ENCODE peak calls at places on chromosomes 12 and 14, in seven cellular contexts. One of them, this sample, is unnamed.

GRCh38 chr12:109963743-109964429 is 32.3 kb downstream of the GIT2 start:
- DNase-seq in K562: no peak
- DNase-seq in HepG2: no peak
- DNase-seq in GM12878: no peak
- DNase-seq in SK-N-SH: no peak
- DNase-seq in H1: no peak
- DNase-seq in GM12892: no peak
- DNase-seq in this sample: no peak

GRCh38 chr12:90331821-90332220 is 623.2 kb downstream of the CCER1 start:
- DNase-seq in SK-N-SH: no peak
- DNase-seq in HepG2: no peak
- DNase-seq in GM12878: no peak
- DNase-seq in GM12892: no peak
- DNase-seq in K562: no peak
- DNase-seq in H1: no peak
- DNase-seq in this sample: no peak

GRCh38 chr12:49868952-49869815 is 26.3 kb upstream of the BCDIN3D start:
- DNase-seq in K562: peak
- DNase-seq in SK-N-SH: peak
- DNase-seq in GM12892: no peak
- DNase-seq in GM12878: no peak
- DNase-seq in HepG2: peak
- DNase-seq in H1: no peak
- DNase-seq in this sample: no peak

GRCh38 chr14:100027771-100028490 is 37.3 kb upstream of the EVL start:
- DNase-seq in H1: no peak
- DNase-seq in HepG2: no peak
- DNase-seq in GM12892: no peak
- DNase-seq in SK-N-SH: no peak
- DNase-seq in GM12878: no peak
- DNase-seq in K562: no peak
- DNase-seq in this sample: no peak

GRCh38 chr12:59677857-59678256 is 82.0 kb downstream of the SLC16A7 start:
- DNase-seq in SK-N-SH: no peak
- DNase-seq in K562: no peak
- DNase-seq in HepG2: no peak
- DNase-seq in GM12878: no peak
- DNase-seq in GM12892: no peak
- DNase-seq in H1: no peak
- DNase-seq in this sample: no peak

GRCh38 chr14:23727566-23728335 is 91.6 kb downstream of the DHRS2 start:
- DNase-seq in K562: peak
- DNase-seq in GM12892: no peak
- DNase-seq in HepG2: peak
- DNase-seq in H1: no peak
- DNase-seq in SK-N-SH: peak
- DNase-seq in GM12878: no peak
- DNase-seq in this sample: peak

GRCh38 chr12:67766370-67766769 is 117.8 kb downstream of the DYRK2 start:
- DNase-seq in H1: no peak
- DNase-seq in SK-N-SH: no peak
- DNase-seq in GM12878: no peak
- DNase-seq in HepG2: no peak
- DNase-seq in GM12892: no peak
- DNase-seq in K562: no peak
- DNase-seq in this sample: no peak

GRCh38 chr12:66695130-66695529 is 16.3 kb upstream of the GRIP1 start:
- DNase-seq in SK-N-SH: no peak
- DNase-seq in K562: no peak
- DNase-seq in H1: no peak
- DNase-seq in GM12892: no peak
- DNase-seq in GM12878: no peak
- DNase-seq in HepG2: no peak
- DNase-seq in this sample: no peak

GRCh38 chr14:53840444-53840843 is 116.2 kb downstream of the BMP4 start:
- DNase-seq in H1: no peak
- DNase-seq in HepG2: peak
- DNase-seq in GM12892: no peak
- DNase-seq in GM12878: no peak
- DNase-seq in SK-N-SH: no peak
- DNase-seq in K562: no peak
- DNase-seq in this sample: no peak

GRCh38 chr12:76706099-76706498 is 57.8 kb upstream of the ZDHHC17 start:
- DNase-seq in SK-N-SH: no peak
- DNase-seq in GM12878: no peak
- DNase-seq in K562: no peak
- DNase-seq in H1: no peak
- DNase-seq in GM12892: no peak
- DNase-seq in HepG2: no peak
- DNase-seq in this sample: no peak

GRCh38 chr12:128727999-128728398 is 95.8 kb downstream of the SLC15A4 start:
- DNase-seq in SK-N-SH: no peak
- DNase-seq in GM12892: no peak
- DNase-seq in H1: no peak
- DNase-seq in GM12878: no peak
- DNase-seq in K562: no peak
- DNase-seq in HepG2: peak
- DNase-seq in this sample: no peak

GRCh38 chr12:120199595-120200306 is 1.2 kb downstream of the RPLP0 start:
- DNase-seq in GM12878: no peak
- DNase-seq in SK-N-SH: no peak
- DNase-seq in H1: no peak
- DNase-seq in HepG2: no peak
- DNase-seq in K562: no peak
- DNase-seq in GM12892: no peak
- DNase-seq in this sample: no peak

GRCh38 chr12:122062832-122063690 is 15.5 kb upstream of the MLXIP start:
- DNase-seq in GM12878: no peak
- DNase-seq in GM12892: no peak
- DNase-seq in HepG2: peak
- DNase-seq in H1: no peak
- DNase-seq in K562: peak
- DNase-seq in SK-N-SH: peak
- DNase-seq in this sample: no peak

GRCh38 chr14:99117671-99118045 is 154.3 kb downstream of the BCL11B start:
- DNase-seq in GM12878: no peak
- DNase-seq in HepG2: no peak
- DNase-seq in K562: no peak
- DNase-seq in H1: no peak
- DNase-seq in SK-N-SH: no peak
- DNase-seq in GM12892: no peak
- DNase-seq in this sample: no peak

GRCh38 chr14:75793806-75794205 is 132.8 kb downstream of the TTLL5 start:
- DNase-seq in GM12878: no peak
- DNase-seq in HepG2: no peak
- DNase-seq in GM12892: no peak
- DNase-seq in SK-N-SH: no peak
- DNase-seq in K562: no peak
- DNase-seq in H1: no peak
- DNase-seq in this sample: no peak

GRCh38 chr12:127230843-127231260 is 1036.1 kb upstream of the TMEM132C start:
- DNase-seq in H1: no peak
- DNase-seq in GM12892: no peak
- DNase-seq in GM12878: no peak
- DNase-seq in HepG2: no peak
- DNase-seq in K562: no peak
- DNase-seq in SK-N-SH: no peak
- DNase-seq in this sample: no peak

GRCh38 chr12:51549637-51550036 is 41.4 kb upstream of the SCN8A start:
- DNase-seq in GM12892: no peak
- DNase-seq in HepG2: no peak
- DNase-seq in K562: no peak
- DNase-seq in SK-N-SH: no peak
- DNase-seq in GM12878: no peak
- DNase-seq in H1: no peak
- DNase-seq in this sample: no peak

GRCh38 chr12:91222746-91223145 is 40.1 kb upstream of the DCN start:
- DNase-seq in GM12892: no peak
- DNase-seq in HepG2: no peak
- DNase-seq in SK-N-SH: no peak
- DNase-seq in GM12878: no peak
- DNase-seq in H1: no peak
- DNase-seq in K562: no peak
- DNase-seq in this sample: no peak

GRCh38 chr14:104440297-104440956 is 139.1 kb upstream of the C14orf180 start:
- DNase-seq in H1: no peak
- DNase-seq in HepG2: no peak
- DNase-seq in K562: no peak
- DNase-seq in GM12892: no peak
- DNase-seq in GM12878: no peak
- DNase-seq in SK-N-SH: no peak
- DNase-seq in this sample: no peak

GRCh38 chr12:65501093-65501621 is 222.7 kb downstream of the MSRB3 start:
- DNase-seq in GM12878: no peak
- DNase-seq in SK-N-SH: no peak
- DNase-seq in K562: no peak
- DNase-seq in H1: no peak
- DNase-seq in GM12892: no peak
- DNase-seq in HepG2: no peak
- DNase-seq in this sample: no peak

GRCh38 chr14:83260751-83261150 is 1727.1 kb upstream of the SEL1L start:
- DNase-seq in SK-N-SH: no peak
- DNase-seq in GM12892: no peak
- DNase-seq in K562: no peak
- DNase-seq in HepG2: no peak
- DNase-seq in H1: no peak
- DNase-seq in GM12878: no peak
- DNase-seq in this sample: no peak

GRCh38 chr14:71363961-71364360 is 456.7 kb downstream of the PCNX1 start:
- DNase-seq in HepG2: no peak
- DNase-seq in GM12878: no peak
- DNase-seq in SK-N-SH: no peak
- DNase-seq in H1: no peak
- DNase-seq in K562: no peak
- DNase-seq in GM12892: no peak
- DNase-seq in this sample: no peak

GRCh38 chr14:61368061-61368710 is 46.8 kb downstream of the PRKCH start:
- DNase-seq in SK-N-SH: peak
- DNase-seq in HepG2: no peak
- DNase-seq in K562: no peak
- DNase-seq in GM12892: no peak
- DNase-seq in GM12878: no peak
- DNase-seq in H1: no peak
- DNase-seq in this sample: no peak

DNA sequence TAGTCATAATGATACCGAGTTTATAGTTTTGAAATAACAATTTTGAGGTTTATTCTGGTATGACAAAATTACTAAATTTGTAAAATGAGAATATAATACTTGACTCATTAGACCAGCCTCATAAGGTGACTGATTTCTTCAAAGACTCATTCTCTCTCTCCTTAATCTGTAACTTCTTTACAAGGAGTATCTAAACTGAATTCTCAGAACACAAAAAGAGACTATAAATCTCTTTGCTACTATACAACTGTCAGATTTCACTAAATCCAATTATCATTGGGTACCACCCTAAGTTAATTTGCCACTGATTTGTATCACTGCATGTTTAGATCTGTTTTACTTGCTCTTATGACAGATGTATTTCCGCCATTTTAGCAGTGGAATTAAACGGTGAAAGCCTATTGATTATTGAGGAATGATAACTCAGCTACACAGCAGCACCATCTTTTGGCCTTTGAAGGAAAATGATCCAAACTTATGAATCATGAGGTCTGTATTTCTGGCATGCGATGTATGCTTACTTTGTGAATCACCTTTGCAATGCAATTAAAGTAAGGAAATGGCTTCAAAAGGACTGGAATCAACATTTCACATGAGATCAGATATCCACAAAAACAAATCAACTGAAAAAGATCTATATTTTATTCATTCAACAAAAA is 161.2 kb downstream of the RERGL start:
- DNase-seq in K562: no peak
- DNase-seq in SK-N-SH: no peak
- DNase-seq in H1: peak
- DNase-seq in HepG2: peak
- DNase-seq in GM12878: no peak
- DNase-seq in GM12892: no peak
- DNase-seq in this sample: no peak
- TF ChIP-seq TAF1 in K562: no peak
- TF ChIP-seq TAF1 in SK-N-SH: no peak
- TF ChIP-seq TAF1 in H1: no peak
- TF ChIP-seq TAF1 in HepG2: no peak
- TF ChIP-seq TAF1 in GM12878: no peak
- TF ChIP-seq TAF1 in GM12892: no peak
- TF ChIP-seq TAF1 in this sample: no peak

DNA sequence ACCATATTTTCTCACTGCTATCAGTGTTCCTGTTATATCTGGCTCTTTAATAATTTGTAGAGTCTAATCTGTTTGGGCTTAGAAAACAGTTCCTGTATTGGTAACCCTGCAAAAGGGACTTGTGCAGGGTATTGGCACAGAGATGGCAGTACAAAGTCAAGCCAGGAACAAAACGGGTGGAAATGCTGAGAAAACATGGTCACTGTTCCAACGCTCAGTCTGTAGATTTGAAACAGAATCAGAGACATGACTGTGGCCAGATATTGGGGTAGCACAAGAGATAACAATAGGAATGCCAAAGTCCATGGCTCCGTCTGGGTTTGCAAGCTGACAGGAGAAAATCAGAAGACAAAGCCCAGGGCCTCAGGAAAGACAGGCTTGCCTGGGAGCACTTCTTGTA is 290.7 kb upstream of the PDE3A start:
- DNase-seq in K562: no peak
- DNase-seq in GM12878: no peak
- DNase-seq in GM12892: no peak
- DNase-seq in HepG2: no peak
- DNase-seq in H1: no peak
- DNase-seq in SK-N-SH: no peak
- DNase-seq in this sample: no peak
- TF ChIP-seq POLR2AphosphoS5 in K562: no peak
- TF ChIP-seq POLR2AphosphoS5 in GM12878: no peak
- TF ChIP-seq POLR2AphosphoS5 in GM12892: no peak
- TF ChIP-seq POLR2AphosphoS5 in HepG2: no peak
- TF ChIP-seq POLR2AphosphoS5 in H1: no peak
- TF ChIP-seq POLR2AphosphoS5 in SK-N-SH: no peak
- TF ChIP-seq POLR2AphosphoS5 in this sample: no peak

GRCh38 chr14:44961151-44961729 is 507 bp downstream of the KLHL28 start:
- DNase-seq in H1: no peak
- DNase-seq in GM12892: peak
- DNase-seq in GM12878: no peak
- DNase-seq in K562: peak
- DNase-seq in SK-N-SH: peak
- DNase-seq in HepG2: no peak
- DNase-seq in this sample: peak
- TF ChIP-seq TAF1 in H1: no peak
- TF ChIP-seq TAF1 in GM12892: no peak
- TF ChIP-seq TAF1 in GM12878: no peak
- TF ChIP-seq TAF1 in K562: no peak
- TF ChIP-seq TAF1 in SK-N-SH: peak
- TF ChIP-seq TAF1 in HepG2: no peak
- TF ChIP-seq TAF1 in this sample: no peak

DNA sequence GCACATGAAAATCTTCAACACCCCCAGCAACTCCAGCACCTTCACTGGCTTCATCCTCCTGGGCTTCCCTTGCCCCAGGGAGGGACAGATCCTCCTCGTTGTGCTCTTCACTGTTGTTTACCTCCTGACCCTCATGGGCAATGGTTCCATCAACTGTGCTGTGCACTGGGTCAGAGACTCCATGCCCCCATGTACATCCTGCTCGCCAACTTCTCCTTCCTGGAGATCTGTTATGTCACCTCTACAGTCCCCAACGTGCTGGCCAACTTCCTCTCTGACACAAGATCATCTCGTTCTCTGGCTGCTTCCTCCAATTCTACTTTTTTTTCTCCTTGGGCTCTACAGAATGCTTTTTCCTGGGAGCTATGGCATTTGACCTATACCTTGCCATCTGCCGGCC is 11.5 kb upstream of the OR11G2 start:
- DNase-seq in GM12892: no peak
- DNase-seq in HepG2: no peak
- DNase-seq in GM12878: no peak
- DNase-seq in H1: no peak
- DNase-seq in K562: no peak
- DNase-seq in SK-N-SH: no peak
- DNase-seq in this sample: no peak
- TF ChIP-seq POLR2AphosphoS5 in GM12892: no peak
- TF ChIP-seq POLR2AphosphoS5 in HepG2: no peak
- TF ChIP-seq POLR2AphosphoS5 in GM12878: no peak
- TF ChIP-seq POLR2AphosphoS5 in H1: no peak
- TF ChIP-seq POLR2AphosphoS5 in K562: no peak
- TF ChIP-seq POLR2AphosphoS5 in SK-N-SH: no peak
- TF ChIP-seq POLR2AphosphoS5 in this sample: no peak